ENCODE peak calls at places on chromosomes 1 and 21, in six cellular contexts. J is GM12865, E is AG09309, R is WERI-Rb-1, I is stomach, M is dorsolateral prefrontal cortex. A is an unnamed sample.

GRCh38 chr1:203199481-203200058 is 13.1 kb upstream of the CHI3L1 start:
- DNase-seq in J (no peak), E (no peak), R (no peak), I (peak), M (peak), A (no peak)

GRCh38 chr1:155062702-155063411 is 683 bp upstream of the EFNA4 start:
- DNase-seq in J (peak), E (no peak), R (peak), I (peak), M (peak), A (no peak)

GRCh38 chr1:202088216-202088615 is 34.5 kb upstream of the GPR37L1 start:
- DNase-seq in J (no peak), E (no peak), R (peak), I (no peak), M (no peak), A (no peak)

GRCh38 chr1:91724231-91724630 is 161.7 kb downstream of the TGFBR3 start:
- DNase-seq in J (no peak), E (no peak), R (no peak), I (no peak), M (no peak), A (no peak)

GRCh38 chr1:230382060-230382491 is 44.1 kb downstream of the PGBD5 start:
- DNase-seq in J (no peak), E (no peak), R (no peak), I (no peak), M (no peak), A (no peak)

GRCh38 chr21:39196838-39197237 is 13.6 kb upstream of the PSMG1 start:
- DNase-seq in J (no peak), E (no peak), R (no peak), I (no peak), M (no peak), A (no peak)

GRCh38 chr1:244205906-244206305 is 154.8 kb downstream of the ZBTB18 start:
- DNase-seq in J (no peak), E (no peak), R (no peak), I (no peak), M (no peak), A (no peak)

GRCh38 chr1:66445492-66446181 is 88.3 kb upstream of the SGIP1 start:
- DNase-seq in J (peak), E (no peak), R (no peak), I (peak), M (no peak), A (no peak)

GRCh38 chr1:207393610-207394009 is 60.5 kb upstream of the CR2 start:
- DNase-seq in J (no peak), E (peak), R (no peak), I (no peak), M (no peak), A (peak)

GRCh38 chr1:200526709-200527612 is 93.6 kb downstream of the KIF14 start:
- DNase-seq in J (peak), E (no peak), R (no peak), I (no peak), M (no peak), A (peak)

GRCh38 chr1:23624440-23624839 is 65.1 kb upstream of the ID3 start:
- DNase-seq in J (peak), E (no peak), R (no peak), I (no peak), M (no peak), A (no peak)

GRCh38 chr21:45768011-45768740 is 124.7 kb downstream of the PCBP3 start:
- DNase-seq in J (no peak), E (peak), R (no peak), I (no peak), M (no peak), A (no peak)

GRCh38 chr1:204438628-204439027 is 27.0 kb upstream of the PPP1R15B start:
- DNase-seq in J (no peak), E (peak), R (peak), I (no peak), M (no peak), A (peak)

GRCh38 chr1:2377751-2378440 is 13.5 kb downstream of the MORN1 start:
- DNase-seq in J (no peak), E (no peak), R (no peak), I (no peak), M (peak), A (no peak)

GRCh38 chr1:202680586-202681352 is 29.5 kb downstream of the SYT2 start:
- DNase-seq in J (no peak), E (no peak), R (no peak), I (no peak), M (peak), A (no peak)

GRCh38 chr1:98102369-98103030 is 181.7 kb upstream of the DPYD start:
- DNase-seq in J (no peak), E (no peak), R (no peak), I (no peak), M (no peak), A (peak)

GRCh38 chr1:53367503-53368313 is 39.8 kb upstream of the LRP8 start:
- DNase-seq in J (peak), E (no peak), R (peak), I (peak), M (peak), A (no peak)

GRCh38 chr1:3312894-3313578 is 141.4 kb upstream of the ARHGEF16 start:
- DNase-seq in J (no peak), E (peak), R (no peak), I (peak), M (peak), A (peak)

GRCh38 chr1:96688737-96689136 is 32.8 kb upstream of the PTBP2 start:
- DNase-seq in J (no peak), E (no peak), R (no peak), I (no peak), M (no peak), A (no peak)

GRCh38 chr1:44672254-44672955 is 1.9 kb downstream of the TMEM53 start:
- DNase-seq in J (peak), E (no peak), R (no peak), I (no peak), M (no peak), A (peak)

GRCh38 chr1:27521336-27522147 is 31.6 kb upstream of the WASF2 start:
- DNase-seq in J (no peak), E (no peak), R (no peak), I (no peak), M (peak), A (no peak)

GRCh38 chr1:55375617-55376258 is 160.6 kb upstream of the USP24 start:
- DNase-seq in J (peak), E (no peak), R (peak), I (no peak), M (no peak), A (no peak)

GRCh38 chr1:163174524-163175437 is 27.9 kb downstream of the RGS5 start:
- DNase-seq in J (peak), E (peak), R (peak), I (peak), M (peak), A (no peak)

GRCh38 chr1:8889925-8890785 is 11.7 kb upstream of the ENO1 start:
- DNase-seq in J (no peak), E (peak), R (no peak), I (peak), M (peak), A (peak)

GRCh38 chr21:35987475-35987874 is 72.9 kb downstream of the SETD4 start:
- DNase-seq in J (no peak), E (no peak), R (no peak), I (peak), M (no peak), A (no peak)

GRCh38 chr21:45970674-45971486 is 10.7 kb upstream of the COL6A1 start:
- DNase-seq in J (no peak), E (no peak), R (peak), I (no peak), M (no peak), A (no peak)

GRCh38 chr1:47527653-47528272 is 89.9 kb downstream of the FOXD2 start:
- DNase-seq in J (peak), E (no peak), R (no peak), I (peak), M (no peak), A (no peak)

GRCh38 chr1:235649722-235650163 is at the start of gene GNG4:
- DNase-seq in J (no peak), E (no peak), R (peak), I (no peak), M (no peak), A (no peak)

GRCh38 chr1:116881879-116882520 is 27.7 kb upstream of the PTGFRN start:
- DNase-seq in J (peak), E (peak), R (peak), I (peak), M (no peak), A (peak)

GRCh38 chr1:235843458-235843857 is 23.2 kb downstream of the LYST start:
- DNase-seq in J (peak), E (no peak), R (peak), I (no peak), M (no peak), A (no peak)

GRCh38 chr1:207020016-207020708 is 12.4 kb downstream of the C1orf116 start:
- DNase-seq in J (no peak), E (no peak), R (no peak), I (peak), M (no peak), A (no peak)

GRCh38 chr1:12478612-12478985 is 139.4 kb downstream of the DHRS3 start:
- DNase-seq in J (no peak), E (no peak), R (no peak), I (no peak), M (no peak), A (no peak)

GRCh38 chr1:18200136-18200717 is 92.6 kb downstream of the IGSF21 start:
- DNase-seq in J (no peak), E (no peak), R (peak), I (no peak), M (peak), A (no peak)

GRCh38 chr1:110240476-110241210 is 30.5 kb downstream of the KCNC4 start:
- DNase-seq in J (no peak), E (no peak), R (no peak), I (peak), M (no peak), A (no peak)

GRCh38 chr1:25360596-25361581 is 22.8 kb downstream of the TMEM50A start:
- DNase-seq in J (no peak), E (no peak), R (no peak), I (no peak), M (no peak), A (no peak)

GRCh38 chr1:247336390-247336789 is 4.7 kb upstream of the ZNF496 start:
- DNase-seq in J (no peak), E (no peak), R (no peak), I (no peak), M (no peak), A (no peak)

GRCh38 chr21:38048241-38048640 is 132.0 kb upstream of the KCNJ6 start:
- DNase-seq in J (no peak), E (no peak), R (no peak), I (no peak), M (no peak), A (no peak)

GRCh38 chr1:226734611-226735153 is 4.4 kb downstream of the ITPKB start:
- DNase-seq in J (no peak), E (no peak), R (no peak), I (no peak), M (no peak), A (no peak)
- H3K4me3 ChIP-seq in J (peak), E (no peak), R (no peak), I (peak), M (peak), A (no peak)

GRCh38 chr1:87091425-87091824 is 177.0 kb downstream of the HS2ST1 start:
- DNase-seq in J (no peak), E (no peak), R (no peak), I (no peak), M (no peak), A (no peak)
- H3K4me3 ChIP-seq in J (no peak), E (no peak), R (no peak), I (no peak), M (no peak), A (no peak)

GRCh38 chr1:161013104-161013590 is 7.8 kb downstream of the F11R start:
- DNase-seq in J (no peak), E (no peak), R (no peak), I (no peak), M (no peak), A (no peak)
- H3K4me3 ChIP-seq in J (peak), E (no peak), R (no peak), I (peak), M (no peak), A (no peak)

GRCh38 chr1:160664573-160665051 is 17.8 kb upstream of the SLAMF1 start:
- DNase-seq in J (peak), E (no peak), R (no peak), I (no peak), M (no peak), A (no peak)
- H3K4me3 ChIP-seq in J (peak), E (no peak), R (no peak), I (no peak), M (no peak), A (no peak)

DNA sequence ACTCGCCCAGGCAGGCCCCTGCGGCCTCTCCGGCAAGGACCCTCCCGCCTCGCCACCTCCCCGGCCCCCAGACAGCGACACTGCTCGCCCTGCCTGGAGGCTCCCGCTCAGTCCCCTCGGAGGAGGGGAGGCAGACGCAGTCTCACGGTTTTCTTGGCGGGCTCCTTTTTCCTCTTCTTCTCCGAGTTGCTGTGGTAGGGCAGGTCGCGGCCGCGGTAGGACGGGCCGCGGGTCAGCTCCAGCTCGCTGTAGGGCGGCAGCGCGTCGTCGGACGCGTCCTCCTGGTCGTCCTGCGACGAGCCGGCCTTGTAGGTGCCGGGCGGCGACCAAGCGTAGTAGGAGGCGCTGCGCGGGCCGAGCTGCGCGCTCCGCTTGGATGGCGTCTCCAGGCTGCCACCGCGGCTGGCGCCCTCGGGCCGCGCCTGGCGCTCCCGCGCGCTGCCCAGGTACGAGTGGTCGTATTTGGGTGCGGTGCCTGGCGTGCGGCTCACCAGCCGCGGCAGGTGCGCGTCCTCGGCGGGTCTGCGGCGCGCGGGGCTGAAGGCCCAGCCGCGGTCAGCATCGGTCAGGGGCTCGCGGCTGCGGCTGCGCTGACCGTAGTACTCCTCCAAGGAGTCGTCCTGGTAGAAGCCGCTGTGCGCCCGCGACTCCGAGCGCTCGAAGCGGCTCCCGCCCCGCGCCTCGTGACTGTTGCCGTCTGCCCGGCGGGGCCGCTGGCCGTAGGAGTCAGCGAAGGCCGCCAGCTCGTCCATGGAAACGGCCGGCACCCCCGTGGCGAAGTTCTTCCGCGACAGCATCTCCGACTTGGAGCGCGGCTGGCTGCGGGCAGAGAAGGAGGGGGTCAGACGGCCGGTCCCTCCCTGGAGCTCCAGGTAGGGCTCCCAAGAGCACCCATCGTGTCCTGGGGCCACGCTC is 44.8 kb upstream of the TADA1 start:
- DNase-seq in J (no peak), E (no peak), R (peak), I (no peak), M (peak), A (no peak)
- H3K4me3 ChIP-seq in J (no peak), E (no peak), R (peak), I (peak), M (peak), A (peak)

DNA sequence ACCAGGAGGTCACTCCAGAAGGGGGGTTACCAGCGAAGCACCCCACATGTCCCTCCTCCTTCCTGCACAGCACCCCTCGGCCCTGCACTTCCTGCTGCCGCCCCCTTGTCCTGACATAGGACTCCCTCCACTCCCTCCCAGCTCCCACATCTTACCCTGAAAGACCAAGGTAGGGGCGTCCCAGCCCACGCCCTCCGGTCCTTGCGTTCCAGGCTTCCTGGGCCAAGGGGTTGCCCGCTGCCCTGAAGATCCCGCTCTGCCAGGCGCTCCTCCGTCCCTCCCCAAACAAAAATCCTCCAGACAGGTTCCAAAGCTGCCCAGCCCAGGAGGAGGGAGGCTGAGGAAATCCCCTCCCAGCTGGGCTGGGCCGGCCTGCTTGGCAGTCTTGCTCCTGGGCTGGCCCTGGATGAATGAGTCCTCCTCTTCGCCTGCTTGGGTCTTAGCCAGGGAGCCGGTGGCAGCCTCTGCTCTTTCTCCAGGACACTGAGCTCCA is at the start of gene RHBDL2:
- DNase-seq in J (no peak), E (no peak), R (no peak), I (peak), M (peak), A (no peak)
- H3K4me3 ChIP-seq in J (no peak), E (peak), R (no peak), I (peak), M (peak), A (peak)

DNA sequence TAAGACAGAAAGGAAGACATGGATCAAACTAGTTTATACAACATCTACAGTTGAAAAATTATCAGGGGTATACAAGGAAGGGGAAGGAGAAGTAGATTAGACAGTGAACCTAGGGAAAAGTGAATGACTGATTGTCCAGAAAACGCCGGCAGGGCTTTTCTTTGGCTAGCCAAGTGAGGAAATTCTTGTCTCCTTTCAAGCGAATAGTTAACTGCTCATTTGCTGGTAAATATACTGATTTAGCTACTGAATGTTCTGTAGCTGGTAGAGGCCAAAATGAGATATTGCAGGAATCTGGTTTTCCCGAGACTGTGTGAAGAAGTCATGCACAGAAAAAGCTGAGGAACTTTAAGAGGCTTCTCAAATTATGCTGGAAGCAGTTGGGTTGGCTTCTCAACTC is 128.5 kb upstream of the ZNHIT6 start:
- DNase-seq in J (no peak), E (no peak), R (no peak), I (no peak), M (no peak), A (no peak)
- H3K4me3 ChIP-seq in J (no peak), E (no peak), R (no peak), I (no peak), M (no peak), A (no peak)

GRCh38 chr1:38657441-38657840 is 202.1 kb downstream of the RRAGC start:
- DNase-seq in J (no peak), E (no peak), R (no peak), I (no peak), M (no peak), A (no peak)
- H3K4me3 ChIP-seq in J (no peak), E (no peak), R (no peak), I (no peak), M (no peak), A (no peak)

A was measured in skeletal muscle cell.